ENCODE peak calls at places on chromosomes 4 and X, in four cellular contexts. I is AG09309, H is IMR-90, P is amygdala. D is an unnamed sample.

GRCh38 chrX:140299411-140299810 is 205.5 kb downstream of the SOX3 start:
- DNase-seq in I (no peak), H (no peak), P (no peak), D (no peak)

GRCh38 chr4:4317496-4318232 is 27.6 kb downstream of the ZBTB49 start:
- DNase-seq in I (no peak), H (no peak), P (no peak), D (no peak)

GRCh38 chr4:80112236-80112635 is 39.2 kb upstream of the ANTXR2 start:
- DNase-seq in I (peak; percentile 37), H (peak; percentile 18), P (no peak), D (no peak)

GRCh38 chrX:16462912-16463311 is 187.0 kb upstream of the S100G start:
- DNase-seq in I (peak; percentile 71), H (peak; percentile 94), P (no peak), D (peak; percentile 21)

GRCh38 chr4:38873290-38873949 is 5.8 kb downstream of the FAM114A1 start:
- DNase-seq in I (no peak), H (no peak), P (no peak), D (no peak)

GRCh38 chrX:128714425-128714824 is 662.2 kb upstream of the ACTRT1 start:
- DNase-seq in I (no peak), H (no peak), P (no peak), D (no peak)

GRCh38 chrX:123959281-123960063 is 2.0 kb upstream of the STAG2 start:
- DNase-seq in I (no peak), H (no peak), P (peak; percentile 17), D (peak; percentile 42)

GRCh38 chr4:163920426-163920825 is 425.9 kb downstream of the TMA16 start:
- DNase-seq in I (no peak), H (no peak), P (no peak), D (no peak)

GRCh38 chr4:2697995-2698414 is 58.1 kb downstream of the TNIP2 start:
- DNase-seq in I (no peak), H (no peak), P (no peak), D (no peak)

GRCh38 chrX:153342762-153343558 is 9.0 kb downstream of the ZNF275 start:
- DNase-seq in I (no peak), H (no peak), P (no peak), D (no peak)